ENCODE peak calls at places on chromosomes 3 and 15, in five cellular contexts. F, K, A, L and W are unnamed samples.

GRCh38 chr3:5226783-5227182 is 39.3 kb downstream of the EDEM1 start:
- DNase-seq in F (no peak), A (no peak), K (no peak), L (no peak), W (no peak)

GRCh38 chr15:34297059-34297458 is 40.5 kb downstream of the SLC12A6 start:
- DNase-seq in F (no peak), K (no peak), A (no peak), L (no peak), W (no peak)

GRCh38 chr3:107661447-107662108 is 138.8 kb downstream of the BBX start:
- DNase-seq in L (no peak), A (no peak), F (no peak), K (no peak), W (no peak)

GRCh38 chr3:169118666-169119370 is 544.7 kb downstream of the MECOM start:
- DNase-seq in L (no peak), F (no peak), A (no peak), K (no peak), W (no peak)

GRCh38 chr3:170707899-170708298 is 122.0 kb upstream of the SLC7A14 start:
- DNase-seq in K (no peak), L (no peak), A (no peak), F (no peak), W (no peak)

GRCh38 chr3:129490273-129490675 is 38.2 kb upstream of the RHO start:
- DNase-seq in A (peak; percentile 80), F (peak; percentile 28), L (peak; percentile 91), K (peak; percentile 85), W (peak; percentile 82)

GRCh38 chr3:32583708-32584107 is 13.1 kb upstream of the DYNC1LI1 start:
- DNase-seq in K (no peak), A (no peak), L (no peak), F (no peak), W (no peak)

GRCh38 chr3:78857494-78858111 is 910.2 kb downstream of the ROBO1 start:
- DNase-seq in L (no peak), A (no peak), K (no peak), F (no peak), W (no peak)

GRCh38 chr3:101010316-101010715 is 17.1 kb upstream of the ABI3BP start:
- DNase-seq in A (no peak), L (no peak), F (no peak), K (no peak), W (no peak)

GRCh38 chr3:25037049-25037547 is 391.0 kb upstream of the RARB start:
- DNase-seq in K (no peak), A (no peak), L (no peak), F (no peak), W (no peak)

GRCh38 chr15:74664028-74664616 is 31.7 kb downstream of the EDC3 start:
- DNase-seq in A (no peak), K (peak; percentile 30), L (no peak), F (no peak), W (no peak)

GRCh38 chr3:106242779-106243178 is 374.0 kb upstream of the CBLB start:
- DNase-seq in F (no peak), L (no peak), A (no peak), K (no peak), W (no peak)

GRCh38 chr15:83653288-83653638 is 660 bp upstream of the ADAMTSL3 start:
- DNase-seq in K (no peak), L (no peak), F (no peak), A (no peak), W (no peak)

GRCh38 chr15:45386420-45386819 is 8.1 kb upstream of the GATM start:
- DNase-seq in K (no peak), L (no peak), A (no peak), F (no peak), W (no peak)

GRCh38 chr3:170726976-170727661 is 141.2 kb upstream of the SLC7A14 start:
- DNase-seq in K (no peak), L (peak; percentile 78), F (no peak), A (peak; percentile 43), W (no peak)

GRCh38 chr3:136954980-136955780 is 2.6 kb upstream of the IL20RB start:
- DNase-seq in A (no peak), K (no peak), F (no peak), L (no peak), W (no peak)

GRCh38 chr3:32403663-32404062 is 12.0 kb downstream of the CMTM7 start:
- DNase-seq in F (no peak), A (no peak), L (no peak), K (no peak), W (no peak)

GRCh38 chr3:191300422-191300821 is 28.8 kb upstream of the CCDC50 start:
- DNase-seq in F (no peak), A (no peak), L (no peak), K (no peak), W (no peak)

GRCh38 chr15:20345401-20345958 is 196.1 kb downstream of the GOLGA6L6 start:
- DNase-seq in A (no peak), F (no peak), K (no peak), L (no peak), W (no peak)

GRCh38 chr3:194952882-194953281 is 267.2 kb downstream of the FAM43A start:
- DNase-seq in F (no peak), L (no peak), K (no peak), A (no peak), W (no peak)

GRCh38 chr3:11059090-11059798 is 66.7 kb downstream of the SLC6A1 start:
- DNase-seq in L (peak; percentile 12), A (peak; percentile 67), K (peak; percentile 43), F (no peak), W (peak; percentile 32)

GRCh38 chr3:173066044-173066679 is 74.9 kb downstream of the SPATA16 start:
- DNase-seq in L (peak; percentile 23), F (no peak), K (no peak), A (no peak), W (no peak)

GRCh38 chr15:27454281-27455060 is 483.5 kb downstream of the GABRG3 start:
- DNase-seq in F (no peak), K (peak; percentile 7), A (no peak), L (peak; percentile 56), W (peak; percentile 27)

GRCh38 chr15:63126726-63127125 is 5.1 kb downstream of the LACTB start:
- DNase-seq in K (no peak), F (no peak), A (no peak), L (no peak), W (no peak)

GRCh38 chr15:52143862-52144261 is 31.3 kb upstream of the BCL2L10 start:
- DNase-seq in F (no peak), A (peak; percentile 14), K (peak; percentile 46), L (peak; percentile 32), W (no peak)

GRCh38 chr15:61383421-61383820 is 154.3 kb upstream of the RORA start:
- DNase-seq in K (no peak), L (peak; percentile 9), A (no peak), F (no peak), W (no peak)

GRCh38 chr3:107919239-107919638 is 171.6 kb downstream of the CD47 start:
- DNase-seq in A (no peak), F (no peak), K (no peak), L (no peak), W (no peak)

GRCh38 chr3:22012471-22012870 is 261.5 kb upstream of the ZNF385D start:
- DNase-seq in A (no peak), L (no peak), F (no peak), K (no peak), W (no peak)

GRCh38 chr3:58635371-58636285 is 30.9 kb downstream of the FAM3D start:
- DNase-seq in K (no peak), F (no peak), L (no peak), A (no peak), W (no peak)

GRCh38 chr15:74523982-74524381 is 17.0 kb upstream of the ARID3B start:
- DNase-seq in K (no peak), A (no peak), F (no peak), L (no peak), W (no peak)

GRCh38 chr3:77256584-77257488 is 216.9 kb downstream of the ROBO2 start:
- DNase-seq in L (no peak), A (no peak), K (no peak), F (no peak), W (no peak)

GRCh38 chr3:112734718-112735350 is 93.9 kb upstream of the CCDC80 start:
- DNase-seq in K (peak; percentile 46), A (peak; percentile 63), L (no peak), F (peak; percentile 28), W (peak; percentile 64)

DNA sequence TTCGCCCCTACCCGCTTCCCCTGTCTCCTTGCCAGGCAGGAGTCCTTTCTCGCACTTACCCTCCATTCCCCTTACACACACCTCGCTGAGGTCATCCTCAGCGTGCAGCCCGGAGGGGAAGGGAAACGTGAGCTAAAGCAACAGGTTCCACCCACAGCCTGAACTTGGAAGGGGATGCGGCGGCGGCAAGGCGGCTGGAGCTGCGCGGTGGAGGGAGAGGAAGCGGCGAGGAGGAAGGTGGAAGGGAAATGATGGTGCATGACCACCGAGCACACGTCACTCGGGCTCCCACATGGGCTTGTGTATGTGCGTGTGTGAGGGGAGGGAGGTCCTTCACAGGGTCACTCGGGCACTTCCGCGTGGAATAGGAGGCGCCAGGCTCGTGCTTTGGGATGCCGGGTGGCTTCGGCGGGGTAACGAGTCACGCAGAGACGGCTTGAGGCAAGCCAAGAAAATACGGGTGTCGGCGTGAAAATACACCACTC is 225.6 kb upstream of the IL12A start:
- DNase-seq in K (peak; percentile 61), A (peak; percentile 77), F (no peak), L (no peak), W (no peak)
- H3K27me3 ChIP-seq in K (no peaks in the 10 kb centered on the region), A (no peaks in the 10 kb centered on the region), F (peaks cover 11% of the 10 kb centered on the region), L (no peaks in the 10 kb centered on the region), W (no peaks in the 10 kb centered on the region)

DNA sequence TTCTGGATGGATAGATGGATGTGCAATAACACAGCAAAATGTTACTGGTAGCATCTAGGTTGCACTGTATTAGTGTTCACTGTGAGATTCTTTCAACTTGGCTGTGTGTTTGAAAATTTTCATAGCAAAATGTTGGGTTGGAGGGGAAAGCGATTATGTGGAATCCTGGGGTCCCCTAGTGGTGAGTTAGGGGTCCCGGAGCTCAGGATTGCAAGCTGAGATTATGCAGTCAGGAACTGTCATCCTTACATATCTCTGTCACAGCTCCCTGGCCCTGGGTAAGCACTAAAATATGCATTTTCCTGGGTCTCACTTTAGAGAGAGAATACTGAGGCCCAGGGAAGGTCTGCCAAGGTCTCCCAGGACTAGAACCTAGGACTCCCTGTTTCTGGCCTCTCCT is 77.2 kb downstream of the CEMIP start:
- DNase-seq in F (no peak), K (no peak), L (no peak), A (no peak), W (no peak)
- TF ChIP-seq CTCF in F (no peak), K (peak; percentile 44), L (peak; percentile 35), A (peak; percentile 57), W (no peak)

DNA sequence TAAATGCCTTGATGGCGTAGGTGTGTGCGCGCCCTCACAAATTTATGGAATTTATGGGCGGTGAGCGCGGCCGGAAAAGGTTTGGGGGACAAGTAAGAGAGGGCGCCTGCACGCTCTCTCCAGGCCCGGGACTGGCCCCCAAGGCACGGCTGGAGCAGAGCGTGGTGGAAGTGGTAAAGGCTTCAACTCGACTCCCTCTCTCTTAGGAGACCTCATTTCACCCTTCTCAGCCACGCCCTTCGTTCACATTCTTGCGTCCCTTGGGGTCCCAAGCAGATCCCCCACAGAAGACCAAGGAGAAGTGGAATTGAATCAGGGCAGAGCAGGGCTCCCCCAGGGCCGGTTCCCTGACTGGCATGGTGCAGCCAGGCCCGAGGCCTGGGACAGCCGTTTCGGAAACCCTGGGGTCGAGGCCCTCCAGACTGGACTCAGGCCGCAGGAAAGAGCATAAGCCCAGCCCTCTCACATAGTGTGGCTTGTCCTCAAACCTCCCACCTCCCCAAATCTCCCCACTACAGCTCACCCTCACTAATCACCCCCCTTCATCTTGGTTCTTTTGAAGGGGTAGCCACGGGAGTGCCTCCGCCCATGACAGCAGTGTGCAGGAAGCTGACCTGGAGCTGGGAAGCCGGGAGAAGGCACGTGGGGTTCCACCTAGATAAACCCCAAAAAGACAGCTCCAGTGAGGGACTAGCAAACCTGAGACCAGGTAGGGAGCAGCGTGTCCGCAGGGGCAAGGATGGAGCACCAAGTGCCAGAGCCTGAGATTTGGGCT is 75.6 kb upstream of the POLG start:
- DNase-seq in A (no peak), F (no peak), K (no peak), L (no peak), W (no peak)
- H3K27me3 ChIP-seq in A (peaks cover 57% of the 10 kb centered on the region), F (peaks cover 78% of the 10 kb centered on the region), K (peaks cover 96% of the 10 kb centered on the region), L (peaks cover 94% of the 10 kb centered on the region), W (peaks cover 2% of the 10 kb centered on the region)

GRCh38 chr3:46706771-46707582 is 5.8 kb downstream of the TMIE start:
- DNase-seq in A (no peak), F (no peak), L (no peak), K (no peak), W (no peak)
- TF ChIP-seq CTCF in A (no peak), F (no peak), L (no peak), K (no peak), W (no peak)